ENCODE peak calls at places on chromosomes 16 and 17, in six cellular contexts. K, R, T, H, Z and D are unnamed samples.

GRCh38 chr16:83851473-83851872 is 43.7 kb downstream of the HSBP1 start:
- DNase-seq in K (no peak), R (no peak), T (no peak), H (no peak), Z (no peak), D (no peak)

GRCh38 chr16:64715624-64716023 is 406.2 kb downstream of the CDH11 start:
- DNase-seq in K (no peak), R (no peak), T (no peak), H (no peak), Z (no peak), D (no peak)

GRCh38 chr16:11977206-11978041 is 890 bp downstream of the SNX29 start:
- DNase-seq in K (no peak), R (no peak), T (no peak), H (no peak), Z (no peak), D (peak; percentile 55)

GRCh38 chr16:85162478-85163277 is 50.4 kb upstream of the CIBAR2 start:
- DNase-seq in K (no peak), R (no peak), T (no peak), H (no peak), Z (no peak), D (no peak)

GRCh38 chr17:45431531-45432404 is 902 bp downstream of the ARHGAP27 start:
- DNase-seq in K (peak; percentile 81), R (peak; percentile 97), T (no peak), H (peak; percentile 96), Z (peak; percentile 85), D (peak; percentile 99)

GRCh38 chr16:56041556-56042140 is 149.6 kb upstream of the GNAO1 start:
- DNase-seq in K (peak; percentile 38), R (peak; percentile 86), T (peak; percentile 20), H (no peak), Z (no peak), D (peak; percentile 89)

GRCh38 chr17:41547378-41547841 is 19.3 kb upstream of the KRT19 start:
- DNase-seq in K (no peak), R (no peak), T (no peak), H (no peak), Z (no peak), D (peak; percentile 70)

GRCh38 chr16:2784536-2785100 is 2.7 kb downstream of the PRSS33 start:
- DNase-seq in K (no peak), R (no peak), T (no peak), H (no peak), Z (no peak), D (peak; percentile 39)

GRCh38 chr16:48498761-48499600 is 111.0 kb downstream of the N4BP1 start:
- DNase-seq in K (peak; percentile 60), R (peak; percentile 35), T (no peak), H (no peak), Z (no peak), D (no peak)

GRCh38 chr17:7854851-7855642 is at the start of gene TMEM88:
- DNase-seq in K (peak; percentile 45), R (peak; percentile 83), T (no peak), H (no peak), Z (no peak), D (peak; percentile 91)

GRCh38 chr16:3059041-3059722 is 6.3 kb upstream of the IL32 start:
- DNase-seq in K (peak; percentile 97), R (peak; percentile 95), T (peak; percentile 88), H (peak; percentile 79), Z (peak; percentile 91), D (peak; percentile 97)

GRCh38 chr16:89706446-89707260 is 5.1 kb upstream of the SPATA2L start:
- DNase-seq in K (no peak), R (no peak), T (no peak), H (no peak), Z (no peak), D (no peak)

GRCh38 chr17:48756816-48757215 is 28.3 kb upstream of the HOXB13 start:
- DNase-seq in K (no peak), R (no peak), T (no peak), H (no peak), Z (peak; percentile 81), D (no peak)

GRCh38 chr16:89842471-89843408 is 14.5 kb downstream of the SPIRE2 start:
- DNase-seq in K (no peak), R (no peak), T (no peak), H (no peak), Z (no peak), D (no peak)

GRCh38 chr16:84271866-84272265 is 22.8 kb upstream of the WFDC1 start:
- DNase-seq in K (no peak), R (no peak), T (no peak), H (no peak), Z (no peak), D (no peak)

GRCh38 chr17:43314582-43314981 is 80.8 kb upstream of the RNU2-1 start:
- DNase-seq in K (no peak), R (no peak), T (no peak), H (no peak), Z (no peak), D (peak; percentile 64)

GRCh38 chr16:4654387-4654901 is 29.8 kb downstream of the MGRN1 start:
- DNase-seq in K (no peak), R (no peak), T (no peak), H (no peak), Z (peak; percentile 66), D (no peak)

GRCh38 chr17:50172130-50172529 is 6.3 kb downstream of the SGCA start:
- DNase-seq in K (no peak), R (no peak), T (no peak), H (no peak), Z (no peak), D (no peak)

GRCh38 chr17:80889231-80889896 is 102.3 kb upstream of the CHMP6 start:
- DNase-seq in K (peak; percentile 11), R (no peak), T (no peak), H (no peak), Z (no peak), D (no peak)

GRCh38 chr17:77207689-77208216 is 67.0 kb downstream of the SEC14L1 start:
- DNase-seq in K (no peak), R (no peak), T (no peak), H (no peak), Z (no peak), D (no peak)

GRCh38 chr17:27361695-27362094 is 67.8 kb downstream of the WSB1 start:
- DNase-seq in K (no peak), R (no peak), T (no peak), H (no peak), Z (no peak), D (peak; percentile 24)

GRCh38 chr16:82580293-82580900 is 46.4 kb upstream of the CDH13 start:
- DNase-seq in K (peak; percentile 29), R (peak; percentile 34), T (no peak), H (no peak), Z (peak; percentile 35), D (peak; percentile 72)

GRCh38 chr17:48752399-48753288 is 24.1 kb upstream of the HOXB13 start:
- DNase-seq in K (no peak), R (peak; percentile 59), T (no peak), H (no peak), Z (no peak), D (peak; percentile 67)

GRCh38 chr17:72338847-72339790 is 218.3 kb downstream of the SOX9 start:
- DNase-seq in K (no peak), R (no peak), T (no peak), H (no peak), Z (no peak), D (peak; percentile 89)

GRCh38 chr16:47392114-47392513 is 68.7 kb downstream of the ITFG1 start:
- DNase-seq in K (no peak), R (no peak), T (peak; percentile 56), H (peak; percentile 45), Z (no peak), D (no peak)

DNA sequence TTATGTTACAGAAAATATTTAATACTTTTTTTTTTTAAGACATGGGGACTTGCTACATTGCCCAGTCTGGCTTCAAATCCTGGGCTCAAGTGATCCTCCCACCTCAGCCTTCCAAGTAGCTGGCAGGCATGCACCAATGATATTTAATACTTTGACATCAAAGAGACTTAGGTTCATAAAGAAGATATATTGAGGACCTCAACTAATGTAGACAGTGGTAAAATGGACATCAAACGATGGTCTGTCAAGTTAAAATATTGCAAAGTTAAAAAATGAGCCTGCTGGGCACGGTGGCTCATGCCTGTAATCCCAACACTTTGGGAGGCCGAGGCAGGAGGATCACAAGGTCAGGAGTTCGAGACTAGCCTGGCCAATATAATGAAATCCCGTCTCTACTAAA is 8.7 kb downstream of the TEFM start:
- DNase-seq in K (no peak), R (no peak), T (no peak), H (no peak), Z (no peak), D (no peak)
- H3K36me3 ChIP-seq in K (no peaks in the 10 kb centered on the region), R (peaks cover 12% of the 10 kb centered on the region), T (peaks cover 78% of the 10 kb centered on the region), H (no peaks in the 10 kb centered on the region), Z (peaks cover 59% of the 10 kb centered on the region), D (peaks cover 88% of the 10 kb centered on the region)

GRCh38 chr17:9403207-9403606 is 172.4 kb downstream of the STX8 start:
- DNase-seq in K (no peak), R (no peak), T (no peak), H (no peak), Z (no peak), D (no peak)

GRCh38 chr17:9401434-9401833 is 174.2 kb downstream of the STX8 start:
- DNase-seq in K (no peak), R (peak; percentile 15), T (no peak), H (no peak), Z (no peak), D (no peak)

GRCh38 chr17:9408381-9408780 is 167.2 kb downstream of the STX8 start:
- DNase-seq in K (no peak), R (no peak), T (no peak), H (no peak), Z (no peak), D (no peak)

GRCh38 chr17:9406046-9406631 is 169.5 kb downstream of the STX8 start:
- DNase-seq in K (no peak), R (no peak), T (no peak), H (no peak), Z (no peak), D (no peak)

GRCh38 chr17:9402590-9403199 is 172.9 kb downstream of the STX8 start:
- DNase-seq in K (no peak), R (peak; percentile 83), T (peak; percentile 67), H (peak; percentile 21), Z (no peak), D (peak; percentile 90)
- TF ChIP-seq CTCF in K (peak; percentile 46), R (peak; percentile 79), T (peak; percentile 87), H (peak; percentile 57), Z (no peak), D (peak; percentile 79)

GRCh38 chr17:79651751-79652150 is 40.9 kb upstream of the RBFOX3 start:
- DNase-seq in K (no peak), R (no peak), T (no peak), H (no peak), Z (no peak), D (peak; percentile 41)
- H3K36me3 ChIP-seq in K (no peaks in the 10 kb centered on the region), R (no peaks in the 10 kb centered on the region), T (no peaks in the 10 kb centered on the region), H (no peaks in the 10 kb centered on the region), Z (no peaks in the 10 kb centered on the region), D (no peaks in the 10 kb centered on the region)

GRCh38 chr17:3554440-3554839 is 3.2 kb downstream of the TRPV3 start:
- DNase-seq in K (no peak), R (no peak), T (no peak), H (no peak), Z (no peak), D (no peak)

GRCh38 chr17:3553419-3554401 is 3.9 kb downstream of the TRPV3 start:
- DNase-seq in K (no peak), R (no peak), T (no peak), H (no peak), Z (no peak), D (no peak)

GRCh38 chr17:3552916-3553315 is 4.7 kb downstream of the TRPV3 start:
- DNase-seq in K (no peak), R (no peak), T (no peak), H (no peak), Z (no peak), D (no peak)

GRCh38 chr17:3549610-3550162 is 7.9 kb downstream of the TRPV3 start:
- DNase-seq in K (no peak), R (no peak), T (no peak), H (no peak), Z (no peak), D (no peak)

GRCh38 chr17:3551189-3551588 is 6.4 kb downstream of the TRPV3 start:
- DNase-seq in K (no peak), R (peak; percentile 30), T (no peak), H (no peak), Z (peak; percentile 42), D (peak; percentile 73)
- TF ChIP-seq CTCF in K (no peak), R (peak; percentile 21), T (no peak), H (peak; percentile 3), Z (no peak), D (peak; percentile 67)